ENCODE peak calls at places on chromosome 1, in six cellular contexts. N is heart left ventricle; E is CD8-positive, alpha-beta T cell; X is aorta; C is K562; H is neural progenitor cell. Y is an unnamed sample. For H3K36me3, the result is how much of the 10 kb centered on the place peaks cover.

GRCh38 chr1:201376464-201377374 is 761 bp downstream of the TNNT2 start:
- DNase-seq in N (no peak), E (no peak), X (no peak), C (peak), H (peak), Y (peak)

GRCh38 chr1:37288900-37289299 is 185.5 kb upstream of the ZC3H12A start:
- DNase-seq in N (no peak), E (no peak), X (no peak), C (no peak), H (no peak), Y (no peak)

GRCh38 chr1:184299076-184299790 is 87.6 kb upstream of the C1orf21 start:
- DNase-seq in N (no peak), E (no peak), X (no peak), C (no peak), H (no peak), Y (peak)

GRCh38 chr1:27137022-27137542 is 17.8 kb downstream of the SLC9A1 start:
- DNase-seq in N (peak), E (peak), X (no peak), C (peak), H (no peak), Y (no peak)

GRCh38 chr1:31689821-31690220 is 14.0 kb downstream of the COL16A1 start:
- DNase-seq in N (no peak), E (no peak), X (no peak), C (no peak), H (no peak), Y (no peak)

GRCh38 chr1:84286071-84286470 is 15.4 kb upstream of the SAMD13 start:
- DNase-seq in N (no peak), E (no peak), X (no peak), C (no peak), H (no peak), Y (no peak)

GRCh38 chr1:64403331-64403730 is 66.6 kb upstream of the CACHD1 start:
- DNase-seq in N (no peak), E (no peak), X (no peak), C (no peak), H (no peak), Y (no peak)

GRCh38 chr1:100907887-100908286 is 12.0 kb downstream of the SLC30A7 start:
- DNase-seq in N (no peak), E (no peak), X (no peak), C (no peak), H (no peak), Y (no peak)

GRCh38 chr1:31414692-31415370 is 1.8 kb downstream of the SERINC2 start:
- DNase-seq in N (no peak), E (no peak), X (no peak), C (no peak), H (no peak), Y (no peak)

GRCh38 chr1:172408958-172409357 is 11.5 kb upstream of the C1orf105 start:
- DNase-seq in N (no peak), E (no peak), X (no peak), C (no peak), H (no peak), Y (no peak)

GRCh38 chr1:207040181-207040533 is 7.6 kb upstream of the C1orf116 start:
- DNase-seq in N (no peak), E (no peak), X (no peak), C (no peak), H (no peak), Y (no peak)

GRCh38 chr1:76073471-76073870 is 1.1 kb upstream of the ST6GALNAC3 start:
- DNase-seq in N (no peak), E (no peak), X (no peak), C (no peak), H (no peak), Y (no peak)

GRCh38 chr1:30851286-30851685 is 57.3 kb downstream of the SDC3 start:
- DNase-seq in N (no peak), E (no peak), X (no peak), C (no peak), H (no peak), Y (no peak)

GRCh38 chr1:179079113-179079761 is 2.6 kb upstream of the TOR3A start:
- DNase-seq in N (peak), E (peak), X (no peak), C (peak), H (peak), Y (peak)

GRCh38 chr1:93437976-93438605 is 9.8 kb upstream of the FNBP1L start:
- DNase-seq in N (no peak), E (no peak), X (no peak), C (peak), H (peak), Y (no peak)

GRCh38 chr1:179146916-179147315 is 65.0 kb downstream of the TOR3A start:
- DNase-seq in N (no peak), E (no peak), X (no peak), C (no peak), H (no peak), Y (no peak)

GRCh38 chr1:64623750-64624445 is 121.0 kb upstream of the RAVER2 start:
- DNase-seq in N (no peak), E (no peak), X (no peak), C (no peak), H (no peak), Y (no peak)

GRCh38 chr1:119651133-119651532 is 3.1 kb upstream of the ZNF697 start:
- DNase-seq in N (no peak), E (no peak), X (no peak), C (no peak), H (no peak), Y (no peak)

GRCh38 chr1:119648620-119649004 is 546 bp upstream of the ZNF697 start:
- DNase-seq in N (no peak), E (no peak), X (no peak), C (peak), H (no peak), Y (no peak)

GRCh38 chr1:119646521-119647227 is 1.4 kb downstream of the ZNF697 start:
- DNase-seq in N (no peak), E (no peak), X (no peak), C (peak), H (peak), Y (no peak)

GRCh38 chr1:119647734-119648619 is at the start of gene ZNF697:
- DNase-seq in N (peak), E (peak), X (peak), C (peak), H (peak), Y (peak)

GRCh38 chr1:119647228-119647733 is 785 bp downstream of the ZNF697 start:
- DNase-seq in N (peak), E (no peak), X (peak), C (no peak), H (no peak), Y (no peak)
- H3K27ac ChIP-seq in N (no peak), E (no peak), X (no peak), C (peak), H (no peak), Y (no peak)

GRCh38 chr1:51268675-51269033 is 32.6 kb downstream of the RNF11 start:
- DNase-seq in N (no peak), E (no peak), X (no peak), C (no peak), H (no peak), Y (no peak)
- H3K4me3 ChIP-seq in N (no peak), E (no peak), X (no peak), C (no peak), H (no peak), Y (no peak)

GRCh38 chr1:3926956-3927355 is 26.9 kb upstream of the C1orf174 start:
- DNase-seq in N (no peak), E (no peak), X (no peak), C (no peak), H (no peak), Y (no peak)
- H3K36me3 ChIP-seq in N (under half), E (under half), X (under half), C (under half), H (under half), Y (under half)

DNA sequence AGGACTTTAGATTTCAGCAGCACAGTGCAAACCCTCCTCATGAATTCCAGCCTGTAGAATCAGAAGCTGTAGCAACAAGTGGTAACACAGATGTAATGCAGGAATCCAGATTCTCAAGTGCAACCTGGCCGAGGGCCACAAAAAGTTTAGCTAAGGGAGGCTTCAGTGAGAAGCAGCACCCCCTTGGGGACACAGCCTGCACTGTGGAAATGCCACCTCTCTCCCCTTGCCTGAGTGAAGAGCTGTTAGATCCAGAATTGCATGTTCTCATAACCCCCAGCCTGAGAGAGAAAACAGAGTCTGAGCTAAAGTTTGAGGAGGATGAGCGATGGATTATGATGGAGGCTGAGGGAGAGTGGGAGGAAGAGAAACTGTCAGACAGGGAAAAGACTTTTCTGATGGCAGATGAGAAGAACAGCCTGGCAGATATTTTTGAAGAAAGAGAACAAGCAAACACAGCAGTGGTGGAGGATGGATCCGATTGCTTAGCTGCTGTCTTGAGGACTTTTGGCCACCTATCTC is 80.5 kb upstream of the BMP8A start:
- DNase-seq in N (peak), E (peak), X (peak), C (peak), H (peak), Y (peak)
- H3K27ac ChIP-seq in N (no peak), E (no peak), X (peak), C (no peak), H (no peak), Y (no peak)

GRCh38 chr1:21254335-21254951 is 35.8 kb downstream of the ECE1 start:
- DNase-seq in N (peak), E (no peak), X (peak), C (no peak), H (no peak), Y (peak)
- H3K4me3 ChIP-seq in N (no peak), E (no peak), X (no peak), C (no peak), H (no peak), Y (no peak)

DNA sequence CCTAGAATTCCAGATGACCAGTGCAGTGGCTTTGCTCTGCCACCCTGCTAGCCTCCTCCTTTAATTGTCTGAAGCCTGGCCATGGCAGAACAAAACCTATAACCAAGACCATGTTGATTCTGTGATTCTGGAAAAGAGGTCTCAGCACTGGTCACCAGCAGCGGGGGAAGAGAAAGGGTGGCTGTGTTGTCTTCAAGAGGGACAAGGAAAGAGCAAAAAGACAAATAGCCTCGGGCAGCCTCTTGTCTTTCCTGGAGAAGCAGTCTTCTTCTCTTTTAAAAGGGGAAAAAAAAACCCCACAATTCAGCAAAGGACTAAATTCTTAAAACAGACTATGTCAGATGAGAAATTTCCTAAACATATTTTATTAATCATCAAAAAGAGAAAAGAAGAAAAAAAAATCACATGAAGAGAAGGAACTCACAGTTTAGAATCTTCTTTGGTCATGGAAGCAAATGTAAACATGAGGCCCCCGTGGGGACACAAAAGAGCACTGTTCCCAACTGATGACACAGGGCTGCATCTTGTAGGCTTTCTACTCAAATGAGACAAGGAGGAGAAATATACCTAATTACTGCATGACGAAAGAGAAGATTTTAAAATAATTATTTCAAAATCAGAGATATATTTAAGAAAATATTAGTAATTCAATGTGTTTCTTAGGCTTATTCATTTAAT is 36.3 kb upstream of the RAP1GAP start:
- DNase-seq in N (no peak), E (no peak), X (no peak), C (no peak), H (no peak), Y (no peak)
- H3K36me3 ChIP-seq in N (half or more), E (under half), X (under half), C (half or more), H (under half), Y (under half)